ENCODE peak calls at places on chromosomes 12 and 14, in seven cellular contexts. T is heart left ventricle, G is stomach, S is left ventricle myocardium inferior, C is endothelial cell of umbilical vein, F is AG04450, O is pancreas. P is an unnamed sample. For H3K9me3, the result is how much of the 10 kb centered on the place peaks cover.

GRCh38 chr14:24915958-24916595 is 133.9 kb downstream of the STXBP6 start:
- DNase-seq in T (no peak), G (no peak), S (no peak), C (no peak), F (no peak), O (no peak), P (no peak)

GRCh38 chr14:104536942-104537612 is 42.5 kb upstream of the C14orf180 start:
- DNase-seq in T (no peak), G (no peak), S (no peak), C (no peak), F (no peak), O (no peak), P (no peak)

GRCh38 chr12:1509703-1510395 is 84.5 kb downstream of the FBXL14 start:
- DNase-seq in T (no peak), G (no peak), S (no peak), C (no peak), F (no peak), O (no peak), P (no peak)

GRCh38 chr14:85535316-85535715 is 5.4 kb downstream of the FLRT2 start:
- DNase-seq in T (no peak), G (no peak), S (no peak), C (peak), F (no peak), O (no peak), P (no peak)

GRCh38 chr14:89269404-89269803 is 147.6 kb downstream of the FOXN3 start:
- DNase-seq in T (no peak), G (no peak), S (no peak), C (peak), F (no peak), O (no peak), P (no peak)

GRCh38 chr12:119940881-119941280 is 48.2 kb upstream of the BICDL1 start:
- DNase-seq in T (no peak), G (no peak), S (no peak), C (peak), F (no peak), O (no peak), P (no peak)

GRCh38 chr12:116614194-116614885 is 55.2 kb downstream of the MAP1LC3B2 start:
- DNase-seq in T (no peak), G (no peak), S (no peak), C (no peak), F (no peak), O (no peak), P (no peak)

GRCh38 chr14:92719890-92720323 is 28.5 kb downstream of the LGMN start:
- DNase-seq in T (no peak), G (peak), S (no peak), C (no peak), F (no peak), O (no peak), P (no peak)

GRCh38 chr12:87820524-87821194 is 208.5 kb downstream of the C12orf50 start:
- DNase-seq in T (no peak), G (no peak), S (no peak), C (no peak), F (peak), O (no peak), P (no peak)

GRCh38 chr12:65808580-65808979 is 15.7 kb upstream of the HMGA2 start:
- DNase-seq in T (no peak), G (no peak), S (no peak), C (no peak), F (no peak), O (no peak), P (no peak)

GRCh38 chr14:75363570-75364227 is 64.1 kb upstream of the JDP2 start:
- DNase-seq in T (no peak), G (no peak), S (no peak), C (no peak), F (no peak), O (no peak), P (no peak)

GRCh38 chr12:117096643-117097042 is 2.6 kb downstream of the TESC start:
- DNase-seq in T (no peak), G (no peak), S (no peak), C (no peak), F (no peak), O (no peak), P (no peak)

DNA sequence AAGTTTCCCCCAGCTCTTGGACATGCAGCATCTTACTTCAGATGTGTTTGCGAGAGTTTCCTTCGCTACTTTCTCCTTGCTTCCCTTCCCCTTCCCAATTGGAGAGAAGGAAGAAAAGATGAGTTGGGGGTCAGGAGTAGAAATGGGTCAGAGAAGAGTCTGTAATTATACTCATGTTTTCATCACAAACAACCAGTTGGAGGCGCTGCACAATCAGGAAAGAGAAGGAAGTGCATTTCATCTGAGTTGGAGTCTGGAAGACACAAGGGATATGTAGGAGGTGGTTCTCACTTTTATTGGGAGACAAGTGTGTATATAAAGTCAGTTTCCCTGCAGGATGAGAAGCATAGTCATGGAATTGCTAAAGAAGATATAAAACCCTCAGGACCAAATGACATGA is 31.3 kb upstream of the VSX2 start:
- DNase-seq in T (no peak), G (no peak), S (no peak), C (no peak), F (no peak), O (no peak), P (peak)
- TF ChIP-seq CTCF in T (peak), G (no peak), S (no peak), C (no peak), F (peak), O (no peak), P (peak)

DNA sequence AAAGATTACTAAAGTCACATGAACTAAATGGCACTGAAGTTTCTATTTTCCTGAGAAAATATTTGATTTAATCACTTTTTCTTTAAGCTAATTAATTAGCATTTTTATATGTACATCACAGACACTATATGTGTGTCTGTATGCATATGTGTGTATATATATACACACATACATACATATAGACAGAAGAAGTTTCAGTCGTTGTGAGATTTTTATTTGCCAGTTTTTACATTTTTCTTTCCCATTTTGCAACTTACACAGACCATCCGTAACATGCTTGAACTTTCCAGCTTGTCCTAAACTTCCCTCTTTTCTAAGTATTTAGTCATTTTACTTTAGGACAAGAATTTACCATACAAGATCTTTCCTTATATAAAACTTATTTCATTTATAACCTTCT is 299.1 kb downstream of the IPO8 start:
- DNase-seq in T (no peak), G (no peak), S (no peak), C (no peak), F (no peak), O (no peak), P (no peak)
- H3K9me3 ChIP-seq in T (under half), G (under half), S (under half), C (under half), F (under half), O (under half), P (under half)

DNA sequence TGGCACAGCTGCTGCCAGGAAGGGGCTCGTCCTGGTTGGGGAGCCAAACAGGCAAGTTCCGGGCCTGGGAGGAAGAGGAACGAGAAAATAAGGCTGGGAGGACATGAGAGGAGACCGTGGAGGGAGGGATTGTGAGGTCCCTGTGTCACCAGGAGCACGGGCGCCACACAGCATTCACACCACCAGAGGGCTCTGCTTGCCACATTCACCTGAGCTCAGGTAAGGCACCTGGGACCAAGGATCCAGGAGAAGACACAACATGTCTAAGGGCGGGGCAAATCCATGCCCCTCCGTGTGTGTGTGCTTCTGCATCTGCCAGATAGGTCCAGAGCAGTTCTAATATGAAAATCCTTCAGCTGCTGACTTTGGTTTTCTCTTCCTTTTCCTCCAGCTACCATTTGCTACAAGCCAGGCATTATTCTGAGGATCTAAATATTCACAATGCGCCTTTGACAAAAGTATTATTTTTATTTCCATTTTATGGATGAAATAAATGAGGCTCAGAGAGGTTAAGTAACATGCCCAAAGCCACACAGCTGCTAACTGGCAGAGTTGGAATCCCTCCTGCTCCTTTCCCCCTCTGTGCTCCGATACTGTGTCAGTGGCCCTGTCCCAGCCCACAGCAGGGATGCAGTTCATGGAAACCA is 14.6 kb downstream of the RAPGEF3 start:
- DNase-seq in T (peak), G (peak), S (no peak), C (no peak), F (no peak), O (peak), P (peak)
- TF ChIP-seq CTCF in T (peak), G (peak), S (peak), C (peak), F (peak), O (peak), P (peak)

GRCh38 chr14:46279327-46279726 is 372.3 kb downstream of the RPL10L start:
- DNase-seq in T (no peak), G (no peak), S (no peak), C (no peak), F (no peak), O (no peak), P (no peak)

DNA sequence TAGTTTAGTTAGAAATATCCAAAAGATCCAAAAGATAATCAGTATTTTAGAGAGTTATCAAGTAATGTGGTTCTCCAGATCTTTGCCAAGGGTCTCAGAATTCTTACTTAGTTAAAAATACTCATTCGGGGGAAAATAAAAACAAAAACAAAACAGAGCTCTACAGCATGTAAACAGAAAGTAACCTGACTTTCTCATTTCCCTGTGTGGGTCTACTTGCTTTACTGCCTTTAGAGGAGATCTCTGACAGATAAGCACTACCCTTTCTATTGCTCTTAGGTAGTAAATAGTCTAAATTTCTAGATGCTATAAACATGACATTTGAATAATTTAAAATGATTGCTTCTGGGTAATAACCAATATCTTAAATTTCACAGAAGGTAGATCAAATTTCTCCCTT is 371.8 kb downstream of the RPL10L start:
- DNase-seq in T (no peak), G (no peak), S (no peak), C (no peak), F (no peak), O (no peak), P (no peak)
- H3K9me3 ChIP-seq in T (under half), G (under half), S (under half), C (under half), F (under half), O (under half), P (under half)

GRCh38 chr14:56224179-56224578 is 106.0 kb downstream of the PELI2 start:
- DNase-seq in T (no peak), G (no peak), S (no peak), C (no peak), F (no peak), O (no peak), P (no peak)
- TF ChIP-seq CTCF in T (no peak), G (no peak), S (no peak), C (no peak), F (no peak), O (no peak), P (no peak)

GRCh38 chr12:34348064-34348463 is 325.8 kb downstream of the ALG10 start:
- DNase-seq in T (no peak), G (no peak), S (no peak), C (no peak), F (no peak), O (no peak), P (no peak)

GRCh38 chr12:34349673-34349961 is 327.3 kb downstream of the ALG10 start:
- DNase-seq in T (no peak), G (no peak), S (no peak), C (no peak), F (no peak), O (no peak), P (no peak)

GRCh38 chr12:34352098-34352497 is 329.8 kb downstream of the ALG10 start:
- DNase-seq in T (no peak), G (no peak), S (no peak), C (no peak), F (no peak), O (no peak), P (no peak)

GRCh38 chr12:34348836-34349672 is 326.8 kb downstream of the ALG10 start:
- DNase-seq in T (no peak), G (no peak), S (no peak), C (no peak), F (no peak), O (no peak), P (no peak)

DNA sequence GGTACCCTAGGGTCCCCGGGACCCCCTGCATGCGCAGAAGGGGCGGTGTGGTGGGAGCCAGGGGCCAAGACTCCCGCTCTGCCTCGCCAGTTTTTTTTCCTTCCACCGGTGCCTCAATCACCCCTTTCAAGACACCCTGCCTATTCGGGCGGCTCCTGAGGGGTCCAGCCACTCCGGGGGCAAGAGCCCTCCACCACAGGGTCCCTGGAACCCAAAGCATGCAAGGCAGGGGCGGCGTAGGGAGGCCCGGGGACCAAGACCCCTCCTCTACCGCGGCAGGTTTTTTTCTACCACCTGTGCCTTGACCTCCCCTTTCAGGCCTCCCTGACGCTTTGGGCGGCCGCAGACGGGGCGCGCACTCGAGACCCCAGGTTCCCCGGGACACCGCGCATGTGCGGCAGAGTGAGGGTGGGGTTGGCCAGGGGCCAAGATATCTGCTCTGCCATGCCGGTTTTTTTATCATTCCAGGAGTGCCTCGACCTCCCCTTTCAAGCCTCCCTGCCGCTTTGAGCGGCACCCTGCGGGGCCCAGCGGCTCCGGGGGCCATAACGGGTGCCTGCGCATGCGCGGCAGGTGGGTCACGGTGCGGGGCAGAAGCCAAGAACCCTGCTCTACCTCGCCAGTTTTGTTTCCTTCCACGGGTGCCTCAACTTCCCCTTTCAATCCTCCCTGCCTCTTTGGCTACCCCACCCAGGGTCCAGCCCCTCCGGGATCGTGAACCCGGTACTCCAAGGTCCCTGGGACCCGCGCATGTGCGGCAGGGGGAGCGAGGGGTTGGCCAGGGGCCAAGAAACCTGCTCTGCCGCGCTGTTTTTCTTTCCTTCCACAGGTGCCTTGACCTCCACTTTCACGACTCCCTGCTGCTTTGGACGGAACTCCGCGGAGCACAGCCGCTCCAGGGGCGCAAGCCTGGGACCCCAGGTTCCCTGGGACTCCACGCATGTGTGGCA is 328.1 kb downstream of the ALG10 start:
- DNase-seq in T (no peak), G (no peak), S (no peak), C (no peak), F (no peak), O (no peak), P (no peak)
- H3K9me3 ChIP-seq in T (under half), G (half or more), S (under half), C (under half), F (half or more), O (under half), P (under half)

DNA sequence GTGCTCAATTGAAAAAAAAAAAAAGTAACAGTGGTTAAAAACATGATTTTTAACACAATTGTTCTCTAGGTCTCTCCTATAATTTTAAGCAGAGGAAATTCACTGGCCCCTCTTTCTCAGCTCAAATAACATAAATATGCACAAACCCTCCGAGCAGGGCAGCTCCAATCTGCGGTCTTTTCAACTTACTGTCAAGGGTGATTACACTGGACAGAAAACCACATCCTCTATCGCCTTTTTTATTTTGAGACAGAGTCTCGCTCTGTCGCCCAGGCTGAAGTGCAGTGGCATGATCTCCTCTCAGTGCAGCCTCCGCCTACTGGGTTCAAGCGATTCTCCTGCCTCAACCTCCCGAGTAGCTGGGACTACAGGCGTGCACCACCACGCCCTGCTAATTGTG is 16.5 kb upstream of the GABARAPL1 start:
- DNase-seq in T (no peak), G (no peak), S (no peak), C (no peak), F (no peak), O (no peak), P (no peak)
- TF ChIP-seq CTCF in T (no peak), G (no peak), S (no peak), C (no peak), F (no peak), O (no peak), P (no peak)

GRCh38 chr12:132946507-132946820 is 9.6 kb downstream of the ZNF605 start:
- DNase-seq in T (no peak), G (no peak), S (no peak), C (no peak), F (no peak), O (no peak), P (no peak)
- H3K9me3 ChIP-seq in T (half or more), G (half or more), S (half or more), C (under half), F (half or more), O (under half), P (under half)

P was measured in WERI-Rb-1.